ENCODE peak calls at places on chromosome 6, in five cellular contexts. D, U, F, K and T are unnamed samples.

GRCh38 chr6:117506180-117506835 is 23.8 kb downstream of the DCBLD1 start:
- DNase-seq in U (peak), K (no peak), D (peak), F (no peak), T (peak)

GRCh38 chr6:37821449-37821848 is 1.9 kb downstream of the ZFAND3 start:
- DNase-seq in F (no peak), U (no peak), D (no peak), K (no peak), T (no peak)

GRCh38 chr6:150395388-150396009 is 26.7 kb downstream of the IYD start:
- DNase-seq in K (no peak), F (no peak), D (peak), U (peak), T (peak)

GRCh38 chr6:27870486-27870885 is 41.7 kb downstream of the OR2B2 start:
- DNase-seq in U (no peak), F (no peak), D (no peak), K (no peak), T (no peak)

GRCh38 chr6:16939839-16940238 is 162.0 kb upstream of the STMND1 start:
- DNase-seq in U (no peak), F (no peak), D (no peak), K (no peak), T (no peak)

GRCh38 chr6:148891027-148891783 is 144.4 kb downstream of the UST start:
- DNase-seq in D (no peak), F (no peak), K (no peak), U (no peak), T (no peak)

GRCh38 chr6:26107935-26108334 is 20.7 kb downstream of the HFE start:
- DNase-seq in F (no peak), U (no peak), K (no peak), D (no peak), T (no peak)

GRCh38 chr6:2764610-2765165 is 505 bp upstream of the WRNIP1 start:
- DNase-seq in K (peak), F (peak), D (peak), U (peak), T (peak)

GRCh38 chr6:5115168-5115567 is 30.0 kb downstream of the PPP1R3G start:
- DNase-seq in U (no peak), K (no peak), D (no peak), F (no peak), T (no peak)

GRCh38 chr6:84263557-84263956 is 36.1 kb upstream of the CEP162 start:
- DNase-seq in U (peak), D (no peak), F (peak), K (no peak), T (no peak)

GRCh38 chr6:115783402-115784061 is 277.2 kb downstream of the FRK start:
- DNase-seq in F (no peak), D (peak), K (no peak), U (no peak), T (no peak)

GRCh38 chr6:109484161-109484560 is 1.1 kb upstream of the ZBTB24 start:
- DNase-seq in F (no peak), D (no peak), K (no peak), U (no peak), T (no peak)

GRCh38 chr6:51184046-51184445 is 365.4 kb downstream of the TFAP2B start:
- DNase-seq in D (no peak), U (no peak), F (no peak), K (no peak), T (no peak)

GRCh38 chr6:33217246-33217645 is 8.9 kb downstream of the RING1 start:
- DNase-seq in K (no peak), F (no peak), D (no peak), U (no peak), T (no peak)

GRCh38 chr6:5286780-5287179 is 25.5 kb downstream of the FARS2 start:
- DNase-seq in U (no peak), K (no peak), D (no peak), F (no peak), T (no peak)

GRCh38 chr6:53144802-53145201 is 3.8 kb downstream of the GCM1 start:
- DNase-seq in K (no peak), D (no peak), F (no peak), U (no peak), T (no peak)